ENCODE peak calls at places on chromosomes 11 and 22, in eight cellular contexts. One of them, this sample, is unnamed.

GRCh38 chr11:113296447-113297205 is 17.8 kb upstream of the TTC12 start:
- DNase-seq in adrenal gland: no peak
- DNase-seq in endodermal cell: peak; percentile 55
- DNase-seq in NCI-H1436: no peak
- DNase-seq in stimulated activated CD4-positive, alpha-beta T cell treated with anti-CD3 and anti-CD28 coated beads, Interleukin-12 subunit alpha, Interleukin-12 subunit beta, amount 100 ng/mL, for 48 hours: no peak
- DNase-seq in activated B cell treated with CpG ODN at 0.5 μM for 24 hours: no peak
- DNase-seq in activated CD4-positive, CD25-positive, alpha-beta regulatory T cell treated with anti-CD3 and anti-CD28 coated beads, Interleukin-2, amount 50 U/mL, for 72 hours: no peak
- DNase-seq in fibroblast of pulmonary artery: no peak
- DNase-seq in this sample: no peak

GRCh38 chr11:77035580-77035979 is 1.4 kb downstream of the B3GNT6 start:
- DNase-seq in adrenal gland: no peak
- DNase-seq in endodermal cell: peak; percentile 38
- DNase-seq in NCI-H1436: no peak
- DNase-seq in stimulated activated CD4-positive, alpha-beta T cell treated with anti-CD3 and anti-CD28 coated beads, Interleukin-12 subunit alpha, Interleukin-12 subunit beta, amount 100 ng/mL, for 48 hours: no peak
- DNase-seq in activated B cell treated with CpG ODN at 0.5 μM for 24 hours: no peak
- DNase-seq in activated CD4-positive, CD25-positive, alpha-beta regulatory T cell treated with anti-CD3 and anti-CD28 coated beads, Interleukin-2, amount 50 U/mL, for 72 hours: no peak
- DNase-seq in fibroblast of pulmonary artery: no peak
- DNase-seq in this sample: no peak

GRCh38 chr11:94201004-94201465 is 72.4 kb downstream of the PANX1 start:
- DNase-seq in adrenal gland: no peak
- DNase-seq in endodermal cell: no peak
- DNase-seq in NCI-H1436: no peak
- DNase-seq in stimulated activated CD4-positive, alpha-beta T cell treated with anti-CD3 and anti-CD28 coated beads, Interleukin-12 subunit alpha, Interleukin-12 subunit beta, amount 100 ng/mL, for 48 hours: no peak
- DNase-seq in activated B cell treated with CpG ODN at 0.5 μM for 24 hours: no peak
- DNase-seq in activated CD4-positive, CD25-positive, alpha-beta regulatory T cell treated with anti-CD3 and anti-CD28 coated beads, Interleukin-2, amount 50 U/mL, for 72 hours: no peak
- DNase-seq in fibroblast of pulmonary artery: no peak
- DNase-seq in this sample: no peak

GRCh38 chr11:83573097-83573496 is 286.9 kb upstream of the CCDC90B start:
- DNase-seq in adrenal gland: no peak
- DNase-seq in endodermal cell: no peak
- DNase-seq in NCI-H1436: no peak
- DNase-seq in stimulated activated CD4-positive, alpha-beta T cell treated with anti-CD3 and anti-CD28 coated beads, Interleukin-12 subunit alpha, Interleukin-12 subunit beta, amount 100 ng/mL, for 48 hours: no peak
- DNase-seq in activated B cell treated with CpG ODN at 0.5 μM for 24 hours: no peak
- DNase-seq in activated CD4-positive, CD25-positive, alpha-beta regulatory T cell treated with anti-CD3 and anti-CD28 coated beads, Interleukin-2, amount 50 U/mL, for 72 hours: no peak
- DNase-seq in fibroblast of pulmonary artery: peak; percentile 7
- DNase-seq in this sample: no peak

GRCh38 chr22:20627432-20627831 is 120.0 kb downstream of the MED15 start:
- DNase-seq in adrenal gland: no peak
- DNase-seq in endodermal cell: no peak
- DNase-seq in NCI-H1436: no peak
- DNase-seq in stimulated activated CD4-positive, alpha-beta T cell treated with anti-CD3 and anti-CD28 coated beads, Interleukin-12 subunit alpha, Interleukin-12 subunit beta, amount 100 ng/mL, for 48 hours: no peak
- DNase-seq in activated B cell treated with CpG ODN at 0.5 μM for 24 hours: no peak
- DNase-seq in activated CD4-positive, CD25-positive, alpha-beta regulatory T cell treated with anti-CD3 and anti-CD28 coated beads, Interleukin-2, amount 50 U/mL, for 72 hours: no peak
- DNase-seq in fibroblast of pulmonary artery: no peak
- DNase-seq in this sample: no peak

GRCh38 chr11:62599069-62599696 is 2.5 kb downstream of the MTA2 start:
- DNase-seq in adrenal gland: peak; percentile 96
- DNase-seq in endodermal cell: peak; percentile 97
- DNase-seq in NCI-H1436: peak; percentile 99
- DNase-seq in stimulated activated CD4-positive, alpha-beta T cell treated with anti-CD3 and anti-CD28 coated beads, Interleukin-12 subunit alpha, Interleukin-12 subunit beta, amount 100 ng/mL, for 48 hours: peak; percentile 94
- DNase-seq in activated B cell treated with CpG ODN at 0.5 μM for 24 hours: peak; percentile 70
- DNase-seq in activated CD4-positive, CD25-positive, alpha-beta regulatory T cell treated with anti-CD3 and anti-CD28 coated beads, Interleukin-2, amount 50 U/mL, for 72 hours: peak; percentile 84
- DNase-seq in fibroblast of pulmonary artery: peak; percentile 100
- DNase-seq in this sample: peak; percentile 93

GRCh38 chr11:76752321-76753175 is 30.6 kb upstream of the TSKU start:
- DNase-seq in adrenal gland: peak; percentile 94
- DNase-seq in endodermal cell: peak; percentile 67
- DNase-seq in NCI-H1436: no peak
- DNase-seq in stimulated activated CD4-positive, alpha-beta T cell treated with anti-CD3 and anti-CD28 coated beads, Interleukin-12 subunit alpha, Interleukin-12 subunit beta, amount 100 ng/mL, for 48 hours: no peak
- DNase-seq in activated B cell treated with CpG ODN at 0.5 μM for 24 hours: no peak
- DNase-seq in activated CD4-positive, CD25-positive, alpha-beta regulatory T cell treated with anti-CD3 and anti-CD28 coated beads, Interleukin-2, amount 50 U/mL, for 72 hours: no peak
- DNase-seq in fibroblast of pulmonary artery: peak; percentile 86
- DNase-seq in this sample: peak; percentile 79

GRCh38 chr11:46106530-46107407 is 14.5 kb downstream of the PHF21A start:
- DNase-seq in adrenal gland: no peak
- DNase-seq in endodermal cell: no peak
- DNase-seq in NCI-H1436: no peak
- DNase-seq in stimulated activated CD4-positive, alpha-beta T cell treated with anti-CD3 and anti-CD28 coated beads, Interleukin-12 subunit alpha, Interleukin-12 subunit beta, amount 100 ng/mL, for 48 hours: no peak
- DNase-seq in activated B cell treated with CpG ODN at 0.5 μM for 24 hours: no peak
- DNase-seq in activated CD4-positive, CD25-positive, alpha-beta regulatory T cell treated with anti-CD3 and anti-CD28 coated beads, Interleukin-2, amount 50 U/mL, for 72 hours: no peak
- DNase-seq in fibroblast of pulmonary artery: peak; percentile 54
- DNase-seq in this sample: no peak

GRCh38 chr11:46338988-46339666 is 8.1 kb upstream of the DGKZ start:
- DNase-seq in adrenal gland: no peak
- DNase-seq in endodermal cell: peak; percentile 91
- DNase-seq in NCI-H1436: peak; percentile 62
- DNase-seq in stimulated activated CD4-positive, alpha-beta T cell treated with anti-CD3 and anti-CD28 coated beads, Interleukin-12 subunit alpha, Interleukin-12 subunit beta, amount 100 ng/mL, for 48 hours: no peak
- DNase-seq in activated B cell treated with CpG ODN at 0.5 μM for 24 hours: no peak
- DNase-seq in activated CD4-positive, CD25-positive, alpha-beta regulatory T cell treated with anti-CD3 and anti-CD28 coated beads, Interleukin-2, amount 50 U/mL, for 72 hours: no peak
- DNase-seq in fibroblast of pulmonary artery: no peak
- DNase-seq in this sample: no peak

GRCh38 chr11:46345131-46345597 is 2.1 kb upstream of the DGKZ start:
- DNase-seq in adrenal gland: peak; percentile 69
- DNase-seq in endodermal cell: peak; percentile 82
- DNase-seq in NCI-H1436: no peak
- DNase-seq in stimulated activated CD4-positive, alpha-beta T cell treated with anti-CD3 and anti-CD28 coated beads, Interleukin-12 subunit alpha, Interleukin-12 subunit beta, amount 100 ng/mL, for 48 hours: no peak
- DNase-seq in activated B cell treated with CpG ODN at 0.5 μM for 24 hours: no peak
- DNase-seq in activated CD4-positive, CD25-positive, alpha-beta regulatory T cell treated with anti-CD3 and anti-CD28 coated beads, Interleukin-2, amount 50 U/mL, for 72 hours: no peak
- DNase-seq in fibroblast of pulmonary artery: no peak
- DNase-seq in this sample: peak; percentile 91

GRCh38 chr22:19577422-19577966 is 53.3 kb upstream of the CLDN5 start:
- DNase-seq in adrenal gland: no peak
- DNase-seq in endodermal cell: no peak
- DNase-seq in NCI-H1436: no peak
- DNase-seq in stimulated activated CD4-positive, alpha-beta T cell treated with anti-CD3 and anti-CD28 coated beads, Interleukin-12 subunit alpha, Interleukin-12 subunit beta, amount 100 ng/mL, for 48 hours: no peak
- DNase-seq in activated B cell treated with CpG ODN at 0.5 μM for 24 hours: no peak
- DNase-seq in activated CD4-positive, CD25-positive, alpha-beta regulatory T cell treated with anti-CD3 and anti-CD28 coated beads, Interleukin-2, amount 50 U/mL, for 72 hours: no peak
- DNase-seq in fibroblast of pulmonary artery: no peak
- DNase-seq in this sample: no peak

GRCh38 chr22:44538071-44538470 is 40.0 kb upstream of the RTL6 start:
- DNase-seq in adrenal gland: no peak
- DNase-seq in endodermal cell: no peak
- DNase-seq in NCI-H1436: no peak
- DNase-seq in stimulated activated CD4-positive, alpha-beta T cell treated with anti-CD3 and anti-CD28 coated beads, Interleukin-12 subunit alpha, Interleukin-12 subunit beta, amount 100 ng/mL, for 48 hours: no peak
- DNase-seq in activated B cell treated with CpG ODN at 0.5 μM for 24 hours: no peak
- DNase-seq in activated CD4-positive, CD25-positive, alpha-beta regulatory T cell treated with anti-CD3 and anti-CD28 coated beads, Interleukin-2, amount 50 U/mL, for 72 hours: no peak
- DNase-seq in fibroblast of pulmonary artery: peak; percentile 40
- DNase-seq in this sample: no peak

GRCh38 chr22:20457506-20458240 is 20.0 kb upstream of the SCARF2 start:
- DNase-seq in adrenal gland: no peak
- DNase-seq in endodermal cell: no peak
- DNase-seq in NCI-H1436: no peak
- DNase-seq in stimulated activated CD4-positive, alpha-beta T cell treated with anti-CD3 and anti-CD28 coated beads, Interleukin-12 subunit alpha, Interleukin-12 subunit beta, amount 100 ng/mL, for 48 hours: no peak
- DNase-seq in activated B cell treated with CpG ODN at 0.5 μM for 24 hours: no peak
- DNase-seq in activated CD4-positive, CD25-positive, alpha-beta regulatory T cell treated with anti-CD3 and anti-CD28 coated beads, Interleukin-2, amount 50 U/mL, for 72 hours: no peak
- DNase-seq in fibroblast of pulmonary artery: no peak
- DNase-seq in this sample: no peak

GRCh38 chr11:46920709-46921108 is 2.4 kb upstream of the LRP4 start:
- DNase-seq in adrenal gland: peak; percentile 82
- DNase-seq in endodermal cell: no peak
- DNase-seq in NCI-H1436: no peak
- DNase-seq in stimulated activated CD4-positive, alpha-beta T cell treated with anti-CD3 and anti-CD28 coated beads, Interleukin-12 subunit alpha, Interleukin-12 subunit beta, amount 100 ng/mL, for 48 hours: no peak
- DNase-seq in activated B cell treated with CpG ODN at 0.5 μM for 24 hours: no peak
- DNase-seq in activated CD4-positive, CD25-positive, alpha-beta regulatory T cell treated with anti-CD3 and anti-CD28 coated beads, Interleukin-2, amount 50 U/mL, for 72 hours: no peak
- DNase-seq in fibroblast of pulmonary artery: peak; percentile 91
- DNase-seq in this sample: no peak

GRCh38 chr11:117122546-117122945 is 21.5 kb upstream of the PAFAH1B2 start:
- DNase-seq in adrenal gland: no peak
- DNase-seq in endodermal cell: no peak
- DNase-seq in NCI-H1436: no peak
- DNase-seq in stimulated activated CD4-positive, alpha-beta T cell treated with anti-CD3 and anti-CD28 coated beads, Interleukin-12 subunit alpha, Interleukin-12 subunit beta, amount 100 ng/mL, for 48 hours: no peak
- DNase-seq in activated B cell treated with CpG ODN at 0.5 μM for 24 hours: no peak
- DNase-seq in activated CD4-positive, CD25-positive, alpha-beta regulatory T cell treated with anti-CD3 and anti-CD28 coated beads, Interleukin-2, amount 50 U/mL, for 72 hours: no peak
- DNase-seq in fibroblast of pulmonary artery: no peak
- DNase-seq in this sample: no peak

GRCh38 chr22:29308148-29308790 is 1.8 kb downstream of the GAS2L1 start:
- DNase-seq in adrenal gland: peak; percentile 43
- DNase-seq in endodermal cell: no peak
- DNase-seq in NCI-H1436: no peak
- DNase-seq in stimulated activated CD4-positive, alpha-beta T cell treated with anti-CD3 and anti-CD28 coated beads, Interleukin-12 subunit alpha, Interleukin-12 subunit beta, amount 100 ng/mL, for 48 hours: no peak
- DNase-seq in activated B cell treated with CpG ODN at 0.5 μM for 24 hours: no peak
- DNase-seq in activated CD4-positive, CD25-positive, alpha-beta regulatory T cell treated with anti-CD3 and anti-CD28 coated beads, Interleukin-2, amount 50 U/mL, for 72 hours: no peak
- DNase-seq in fibroblast of pulmonary artery: no peak
- DNase-seq in this sample: peak; percentile 76

GRCh38 chr11:65452806-65453490 is 30.4 kb downstream of the NEAT1 start:
- DNase-seq in adrenal gland: peak; percentile 52
- DNase-seq in endodermal cell: no peak
- DNase-seq in NCI-H1436: no peak
- DNase-seq in stimulated activated CD4-positive, alpha-beta T cell treated with anti-CD3 and anti-CD28 coated beads, Interleukin-12 subunit alpha, Interleukin-12 subunit beta, amount 100 ng/mL, for 48 hours: no peak
- DNase-seq in activated B cell treated with CpG ODN at 0.5 μM for 24 hours: no peak
- DNase-seq in activated CD4-positive, CD25-positive, alpha-beta regulatory T cell treated with anti-CD3 and anti-CD28 coated beads, Interleukin-2, amount 50 U/mL, for 72 hours: no peak
- DNase-seq in fibroblast of pulmonary artery: peak; percentile 88
- DNase-seq in this sample: no peak

GRCh38 chr11:110311783-110312578 is 15.6 kb upstream of the RDX start:
- DNase-seq in adrenal gland: peak; percentile 69
- DNase-seq in endodermal cell: no peak
- DNase-seq in NCI-H1436: no peak
- DNase-seq in stimulated activated CD4-positive, alpha-beta T cell treated with anti-CD3 and anti-CD28 coated beads, Interleukin-12 subunit alpha, Interleukin-12 subunit beta, amount 100 ng/mL, for 48 hours: no peak
- DNase-seq in activated B cell treated with CpG ODN at 0.5 μM for 24 hours: no peak
- DNase-seq in activated CD4-positive, CD25-positive, alpha-beta regulatory T cell treated with anti-CD3 and anti-CD28 coated beads, Interleukin-2, amount 50 U/mL, for 72 hours: no peak
- DNase-seq in fibroblast of pulmonary artery: peak; percentile 83
- DNase-seq in this sample: no peak

GRCh38 chr11:114110948-114111347 is 51.4 kb downstream of the ZBTB16 start:
- DNase-seq in adrenal gland: peak; percentile 62
- DNase-seq in endodermal cell: no peak
- DNase-seq in NCI-H1436: no peak
- DNase-seq in stimulated activated CD4-positive, alpha-beta T cell treated with anti-CD3 and anti-CD28 coated beads, Interleukin-12 subunit alpha, Interleukin-12 subunit beta, amount 100 ng/mL, for 48 hours: no peak
- DNase-seq in activated B cell treated with CpG ODN at 0.5 μM for 24 hours: no peak
- DNase-seq in activated CD4-positive, CD25-positive, alpha-beta regulatory T cell treated with anti-CD3 and anti-CD28 coated beads, Interleukin-2, amount 50 U/mL, for 72 hours: no peak
- DNase-seq in fibroblast of pulmonary artery: peak; percentile 65
- DNase-seq in this sample: no peak

GRCh38 chr11:88414385-88414861 is 76.9 kb upstream of the CTSC start:
- DNase-seq in adrenal gland: peak; percentile 43
- DNase-seq in endodermal cell: no peak
- DNase-seq in NCI-H1436: no peak
- DNase-seq in stimulated activated CD4-positive, alpha-beta T cell treated with anti-CD3 and anti-CD28 coated beads, Interleukin-12 subunit alpha, Interleukin-12 subunit beta, amount 100 ng/mL, for 48 hours: no peak
- DNase-seq in activated B cell treated with CpG ODN at 0.5 μM for 24 hours: no peak
- DNase-seq in activated CD4-positive, CD25-positive, alpha-beta regulatory T cell treated with anti-CD3 and anti-CD28 coated beads, Interleukin-2, amount 50 U/mL, for 72 hours: no peak
- DNase-seq in fibroblast of pulmonary artery: peak; percentile 94
- DNase-seq in this sample: no peak

GRCh38 chr11:20110908-20111669 is 49.2 kb downstream of the DBX1 start:
- DNase-seq in adrenal gland: peak; percentile 31
- DNase-seq in endodermal cell: peak; percentile 92
- DNase-seq in NCI-H1436: peak; percentile 77
- DNase-seq in stimulated activated CD4-positive, alpha-beta T cell treated with anti-CD3 and anti-CD28 coated beads, Interleukin-12 subunit alpha, Interleukin-12 subunit beta, amount 100 ng/mL, for 48 hours: peak; percentile 55
- DNase-seq in activated B cell treated with CpG ODN at 0.5 μM for 24 hours: no peak
- DNase-seq in activated CD4-positive, CD25-positive, alpha-beta regulatory T cell treated with anti-CD3 and anti-CD28 coated beads, Interleukin-2, amount 50 U/mL, for 72 hours: peak; percentile 47
- DNase-seq in fibroblast of pulmonary artery: peak; percentile 60
- DNase-seq in this sample: no peak

GRCh38 chr22:45265546-45265945 is 19.2 kb upstream of the UPK3A start:
- DNase-seq in adrenal gland: no peak
- DNase-seq in endodermal cell: no peak
- DNase-seq in NCI-H1436: no peak
- DNase-seq in stimulated activated CD4-positive, alpha-beta T cell treated with anti-CD3 and anti-CD28 coated beads, Interleukin-12 subunit alpha, Interleukin-12 subunit beta, amount 100 ng/mL, for 48 hours: no peak
- DNase-seq in activated B cell treated with CpG ODN at 0.5 μM for 24 hours: no peak
- DNase-seq in activated CD4-positive, CD25-positive, alpha-beta regulatory T cell treated with anti-CD3 and anti-CD28 coated beads, Interleukin-2, amount 50 U/mL, for 72 hours: no peak
- DNase-seq in fibroblast of pulmonary artery: no peak
- DNase-seq in this sample: no peak

GRCh38 chr11:110524227-110524626 is 94.5 kb downstream of the FDX1 start:
- DNase-seq in adrenal gland: no peak
- DNase-seq in endodermal cell: no peak
- DNase-seq in NCI-H1436: no peak
- DNase-seq in stimulated activated CD4-positive, alpha-beta T cell treated with anti-CD3 and anti-CD28 coated beads, Interleukin-12 subunit alpha, Interleukin-12 subunit beta, amount 100 ng/mL, for 48 hours: no peak
- DNase-seq in activated B cell treated with CpG ODN at 0.5 μM for 24 hours: no peak
- DNase-seq in activated CD4-positive, CD25-positive, alpha-beta regulatory T cell treated with anti-CD3 and anti-CD28 coated beads, Interleukin-2, amount 50 U/mL, for 72 hours: no peak
- DNase-seq in fibroblast of pulmonary artery: peak; percentile 65
- DNase-seq in this sample: no peak

GRCh38 chr11:73359930-73360742 is 16.1 kb upstream of the RELT start:
- DNase-seq in adrenal gland: no peak
- DNase-seq in endodermal cell: peak; percentile 91
- DNase-seq in NCI-H1436: no peak
- DNase-seq in stimulated activated CD4-positive, alpha-beta T cell treated with anti-CD3 and anti-CD28 coated beads, Interleukin-12 subunit alpha, Interleukin-12 subunit beta, amount 100 ng/mL, for 48 hours: no peak
- DNase-seq in activated B cell treated with CpG ODN at 0.5 μM for 24 hours: no peak
- DNase-seq in activated CD4-positive, CD25-positive, alpha-beta regulatory T cell treated with anti-CD3 and anti-CD28 coated beads, Interleukin-2, amount 50 U/mL, for 72 hours: no peak
- DNase-seq in fibroblast of pulmonary artery: peak; percentile 53
- DNase-seq in this sample: no peak

GRCh38 chr22:19984201-19984753 is 32.3 kb downstream of the ARVCF start:
- DNase-seq in adrenal gland: peak; percentile 75
- DNase-seq in endodermal cell: no peak
- DNase-seq in NCI-H1436: no peak
- DNase-seq in stimulated activated CD4-positive, alpha-beta T cell treated with anti-CD3 and anti-CD28 coated beads, Interleukin-12 subunit alpha, Interleukin-12 subunit beta, amount 100 ng/mL, for 48 hours: no peak
- DNase-seq in activated B cell treated with CpG ODN at 0.5 μM for 24 hours: no peak
- DNase-seq in activated CD4-positive, CD25-positive, alpha-beta regulatory T cell treated with anti-CD3 and anti-CD28 coated beads, Interleukin-2, amount 50 U/mL, for 72 hours: no peak
- DNase-seq in fibroblast of pulmonary artery: peak; percentile 38
- DNase-seq in this sample: no peak

GRCh38 chr11:46666982-46667590 is 33.3 kb downstream of the ARHGAP1 start:
- DNase-seq in adrenal gland: peak; percentile 52
- DNase-seq in endodermal cell: no peak
- DNase-seq in NCI-H1436: no peak
- DNase-seq in stimulated activated CD4-positive, alpha-beta T cell treated with anti-CD3 and anti-CD28 coated beads, Interleukin-12 subunit alpha, Interleukin-12 subunit beta, amount 100 ng/mL, for 48 hours: no peak
- DNase-seq in activated B cell treated with CpG ODN at 0.5 μM for 24 hours: no peak
- DNase-seq in activated CD4-positive, CD25-positive, alpha-beta regulatory T cell treated with anti-CD3 and anti-CD28 coated beads, Interleukin-2, amount 50 U/mL, for 72 hours: no peak
- DNase-seq in fibroblast of pulmonary artery: peak; percentile 33
- DNase-seq in this sample: no peak

GRCh38 chr11:96426356-96427103 is 36.7 kb downstream of the JRKL start:
- DNase-seq in adrenal gland: no peak
- DNase-seq in endodermal cell: no peak
- DNase-seq in NCI-H1436: peak; percentile 3
- DNase-seq in stimulated activated CD4-positive, alpha-beta T cell treated with anti-CD3 and anti-CD28 coated beads, Interleukin-12 subunit alpha, Interleukin-12 subunit beta, amount 100 ng/mL, for 48 hours: no peak
- DNase-seq in activated B cell treated with CpG ODN at 0.5 μM for 24 hours: no peak
- DNase-seq in activated CD4-positive, CD25-positive, alpha-beta regulatory T cell treated with anti-CD3 and anti-CD28 coated beads, Interleukin-2, amount 50 U/mL, for 72 hours: no peak
- DNase-seq in fibroblast of pulmonary artery: peak; percentile 75
- DNase-seq in this sample: no peak

GRCh38 chr22:19121631-19122142 is 525 bp downstream of the DGCR2 start:
- DNase-seq in adrenal gland: peak; percentile 81
- DNase-seq in endodermal cell: peak; percentile 79
- DNase-seq in NCI-H1436: no peak
- DNase-seq in stimulated activated CD4-positive, alpha-beta T cell treated with anti-CD3 and anti-CD28 coated beads, Interleukin-12 subunit alpha, Interleukin-12 subunit beta, amount 100 ng/mL, for 48 hours: no peak
- DNase-seq in activated B cell treated with CpG ODN at 0.5 μM for 24 hours: peak; percentile 44
- DNase-seq in activated CD4-positive, CD25-positive, alpha-beta regulatory T cell treated with anti-CD3 and anti-CD28 coated beads, Interleukin-2, amount 50 U/mL, for 72 hours: peak; percentile 55
- DNase-seq in fibroblast of pulmonary artery: no peak
- DNase-seq in this sample: peak; percentile 92

GRCh38 chr11:18229501-18229900 is 7.1 kb downstream of the SAA4 start:
- DNase-seq in adrenal gland: no peak
- DNase-seq in endodermal cell: no peak
- DNase-seq in NCI-H1436: no peak
- DNase-seq in stimulated activated CD4-positive, alpha-beta T cell treated with anti-CD3 and anti-CD28 coated beads, Interleukin-12 subunit alpha, Interleukin-12 subunit beta, amount 100 ng/mL, for 48 hours: no peak
- DNase-seq in activated B cell treated with CpG ODN at 0.5 μM for 24 hours: no peak
- DNase-seq in activated CD4-positive, CD25-positive, alpha-beta regulatory T cell treated with anti-CD3 and anti-CD28 coated beads, Interleukin-2, amount 50 U/mL, for 72 hours: no peak
- DNase-seq in fibroblast of pulmonary artery: no peak
- DNase-seq in this sample: no peak

GRCh38 chr11:14902650-14903350 is 10.8 kb upstream of the CYP2R1 start:
- DNase-seq in adrenal gland: no peak
- DNase-seq in endodermal cell: no peak
- DNase-seq in NCI-H1436: no peak
- DNase-seq in stimulated activated CD4-positive, alpha-beta T cell treated with anti-CD3 and anti-CD28 coated beads, Interleukin-12 subunit alpha, Interleukin-12 subunit beta, amount 100 ng/mL, for 48 hours: no peak
- DNase-seq in activated B cell treated with CpG ODN at 0.5 μM for 24 hours: no peak
- DNase-seq in activated CD4-positive, CD25-positive, alpha-beta regulatory T cell treated with anti-CD3 and anti-CD28 coated beads, Interleukin-2, amount 50 U/mL, for 72 hours: no peak
- DNase-seq in fibroblast of pulmonary artery: peak; percentile 88
- DNase-seq in this sample: no peak